ENCODE peak calls at places on chromosomes 2 and 18, in four cellular contexts. I, N, V and S are unnamed samples.
A peak's percentile ranks its signal among the peaks of the same experiment; 100 is the strongest.

GRCh38 chr2:6909431-6910385 is 7.5 kb upstream of the RNF144A start:
- DNase-seq in I (peak; percentile 66), N (peak; percentile 87), V (no peak), S (no peak)

GRCh38 chr2:231936491-231936890 is 10.3 kb upstream of the NPPC start:
- DNase-seq in I (no peak), N (no peak), V (no peak), S (no peak)

GRCh38 chr2:108271691-108272253 is 16.9 kb upstream of the SULT1C2 start:
- DNase-seq in I (peak; percentile 43), N (no peak), V (peak; percentile 81), S (no peak)

GRCh38 chr2:72993585-72994280 is 76.4 kb downstream of the EMX1 start:
- DNase-seq in I (no peak), N (no peak), V (no peak), S (no peak)

GRCh38 chr2:238700122-238700457 is 147.8 kb upstream of the TWIST2 start:
- DNase-seq in I (no peak), N (no peak), V (no peak), S (no peak)

GRCh38 chr18:1559563-1559962 is 654.9 kb downstream of the ADCYAP1 start:
- DNase-seq in I (peak; percentile 10), N (no peak), V (peak; percentile 3), S (no peak)

GRCh38 chr2:176174382-176174834 is 14.1 kb upstream of the HOXD1 start:
- DNase-seq in I (no peak), N (no peak), V (no peak), S (no peak)

GRCh38 chr2:15554525-15555218 is 6.5 kb downstream of the NBAS start:
- DNase-seq in I (no peak), N (no peak), V (no peak), S (no peak)

GRCh38 chr2:238428866-238429265 is 2.1 kb downstream of the ASB1 start:
- DNase-seq in I (no peak), N (no peak), V (no peak), S (no peak)

GRCh38 chr2:162092008-162092390 is 18.0 kb upstream of the DPP4 start:
- DNase-seq in I (no peak), N (no peak), V (no peak), S (no peak)

GRCh38 chr18:78587626-78588600 is 391.7 kb upstream of the SALL3 start:
- DNase-seq in I (no peak), N (no peak), V (no peak), S (no peak)
- TF ChIP-seq CREM in I (no peak), N (no peak), V (no peak), S (no peak)

DNA sequence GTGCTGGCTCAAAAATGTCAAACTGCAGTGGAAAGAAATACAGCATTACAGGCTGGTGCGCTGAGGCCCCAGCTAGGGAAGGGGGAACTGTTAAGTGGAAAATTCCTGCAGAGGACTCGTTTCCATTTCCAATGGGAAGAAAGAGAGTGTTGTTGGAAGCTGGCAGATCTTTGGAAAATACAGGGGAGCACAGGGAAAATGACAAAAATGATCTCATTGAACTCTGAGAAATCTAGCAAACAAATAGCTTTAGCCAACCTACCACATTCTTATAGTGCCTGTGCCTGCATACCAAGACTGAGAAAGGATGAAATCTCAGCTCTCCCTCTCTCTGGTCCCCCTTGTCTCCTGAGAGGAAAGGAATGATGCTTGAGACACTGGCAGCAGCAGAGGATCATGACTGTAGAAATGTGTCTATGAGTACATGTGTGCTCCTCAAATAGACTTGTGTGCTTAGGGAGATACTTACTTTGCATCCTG is 632.5 kb downstream of the NYAP2 start:
- DNase-seq in I (no peak), N (no peak), V (peak; percentile 50), S (no peak)
- TF ChIP-seq CREM in I (no peak), N (no peak), V (no peak), S (no peak)

GRCh38 chr2:222296311-222296736 is 2.5 kb downstream of the PAX3 start:
- DNase-seq in I (no peak), N (no peak), V (no peak), S (no peak)
- TF ChIP-seq CREM in I (no peak), N (no peak), V (no peak), S (no peak)

DNA sequence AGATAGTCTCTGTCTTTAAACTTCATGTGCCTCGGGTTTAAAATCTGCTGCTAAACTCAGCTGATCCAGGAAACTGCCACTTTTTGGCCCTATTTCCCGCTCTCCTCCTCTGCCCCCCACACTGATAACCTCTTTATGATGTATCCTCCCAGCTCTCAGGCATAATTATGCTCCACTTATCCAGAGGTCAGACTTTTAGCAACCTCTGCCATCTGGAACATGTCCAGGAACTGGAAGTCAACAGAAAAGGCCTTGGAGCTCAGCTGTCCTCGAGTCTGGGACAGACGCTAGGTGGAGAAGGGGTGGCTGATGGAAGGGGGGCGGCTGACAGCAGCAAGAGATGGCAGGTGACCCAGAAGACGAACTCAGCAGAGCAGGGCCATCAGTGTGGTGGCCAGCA is 41.2 kb downstream of the ASAP2 start:
- DNase-seq in I (no peak), N (no peak), V (peak; percentile 87), S (no peak)
- TF ChIP-seq CREM in I (no peak), N (no peak), V (no peak), S (no peak)

GRCh38 chr2:225074919-225075681 is 32.8 kb upstream of the DOCK10 start:
- DNase-seq in I (no peak), N (no peak), V (no peak), S (no peak)

GRCh38 chr2:225073198-225073597 is 30.9 kb upstream of the DOCK10 start:
- DNase-seq in I (no peak), N (no peak), V (no peak), S (no peak)

GRCh38 chr2:225072444-225072843 is 30.2 kb upstream of the DOCK10 start:
- DNase-seq in I (no peak), N (no peak), V (no peak), S (no peak)

GRCh38 chr2:225076125-225076524 is 33.9 kb upstream of the DOCK10 start:
- DNase-seq in I (no peak), N (no peak), V (no peak), S (no peak)

DNA sequence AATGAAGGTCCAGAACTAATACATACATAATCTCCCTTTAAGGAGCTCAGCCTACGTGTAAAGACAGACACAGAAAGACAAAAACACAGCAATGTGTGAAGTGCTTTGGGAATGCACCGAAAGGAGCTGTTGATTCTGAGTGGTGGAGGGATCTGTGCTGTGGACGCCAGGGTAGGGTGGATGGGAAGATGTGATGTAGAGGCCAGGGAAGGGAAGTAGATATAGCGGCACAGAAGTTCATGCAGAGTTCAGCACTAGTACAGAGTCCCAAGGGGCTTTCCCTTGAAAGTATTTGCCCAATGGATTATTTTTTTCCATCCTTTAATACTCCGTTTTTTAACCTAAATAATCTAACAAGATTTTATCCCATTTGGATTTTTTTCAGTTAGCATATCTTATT is 32.1 kb upstream of the DOCK10 start:
- DNase-seq in I (no peak), N (no peak), V (no peak), S (no peak)
- TF ChIP-seq CREM in I (no peak), N (no peak), V (no peak), S (no peak)

GRCh38 chr2:110167326-110167955 is 37.4 kb downstream of the NPHP1 start:
- DNase-seq in I (no peak), N (no peak), V (no peak), S (peak; percentile 21)

GRCh38 chr2:110172506-110172905 is 32.3 kb downstream of the NPHP1 start:
- DNase-seq in I (no peak), N (no peak), V (no peak), S (no peak)

GRCh38 chr2:110173523-110173922 is 31.3 kb downstream of the NPHP1 start:
- DNase-seq in I (no peak), N (no peak), V (peak; percentile 5), S (no peak)

GRCh38 chr2:110166246-110166645 is 38.6 kb downstream of the NPHP1 start:
- DNase-seq in I (no peak), N (no peak), V (no peak), S (no peak)

GRCh38 chr2:110170102-110170501 is 34.7 kb downstream of the NPHP1 start:
- DNase-seq in I (no peak), N (no peak), V (no peak), S (no peak)
- TF ChIP-seq CREM in I (no peak), N (no peak), V (no peak), S (no peak)

GRCh38 chr2:70247364-70248144 is 874 bp downstream of the TIA1 start:
- DNase-seq in I (no peak), N (no peak), V (no peak), S (no peak)
- TF ChIP-seq CREM in I (no peak), N (no peak), V (no peak), S (no peak)

GRCh38 chr2:230512955-230513748 is 97.2 kb downstream of the SP100 start:
- DNase-seq in I (no peak), N (no peak), V (peak; percentile 83), S (no peak)
- TF ChIP-seq CREM in I (no peak), N (no peak), V (no peak), S (no peak)